ENCODE peak calls at places on chromosomes 12 and 14, in nine cellular contexts. One of them, this sample, is unnamed.

GRCh38 chr12:77999074-77999715 is 168.5 kb downstream of the NAV3 start:
- DNase-seq in putamen: no peak
- DNase-seq in activated T-helper 1 cell treated with anti-CD3 and anti-CD28 coated beads, Interleukin-2, amount 50 U/mL, for 16 hours: no peak
- DNase-seq in fibroblast of lung: no peak
- DNase-seq in stimulated activated CD4-positive, alpha-beta T cell treated with anti-CD3 and anti-CD28 coated beads, Interleukin-2, amount 100 ng/mL, for 24 hours: no peak
- DNase-seq in lung: no peak
- DNase-seq in C1 segment of cervical spinal cord: no peak
- DNase-seq in HFFc6: no peak
- DNase-seq in smooth muscle cell of the brain vasculature: no peak
- DNase-seq in this sample: no peak

GRCh38 chr14:54048311-54048710 is 91.7 kb upstream of the BMP4 start:
- DNase-seq in putamen: no peak
- DNase-seq in activated T-helper 1 cell treated with anti-CD3 and anti-CD28 coated beads, Interleukin-2, amount 50 U/mL, for 16 hours: no peak
- DNase-seq in fibroblast of lung: no peak
- DNase-seq in stimulated activated CD4-positive, alpha-beta T cell treated with anti-CD3 and anti-CD28 coated beads, Interleukin-2, amount 100 ng/mL, for 24 hours: no peak
- DNase-seq in lung: no peak
- DNase-seq in C1 segment of cervical spinal cord: no peak
- DNase-seq in HFFc6: no peak
- DNase-seq in smooth muscle cell of the brain vasculature: no peak
- DNase-seq in this sample: no peak

GRCh38 chr14:22982477-22983245 is at the start of gene AJUBA:
- DNase-seq in putamen: peak
- DNase-seq in activated T-helper 1 cell treated with anti-CD3 and anti-CD28 coated beads, Interleukin-2, amount 50 U/mL, for 16 hours: peak
- DNase-seq in fibroblast of lung: peak
- DNase-seq in stimulated activated CD4-positive, alpha-beta T cell treated with anti-CD3 and anti-CD28 coated beads, Interleukin-2, amount 100 ng/mL, for 24 hours: peak
- DNase-seq in lung: peak
- DNase-seq in C1 segment of cervical spinal cord: peak
- DNase-seq in HFFc6: peak
- DNase-seq in smooth muscle cell of the brain vasculature: no peak
- DNase-seq in this sample: peak

GRCh38 chr12:75994069-75994740 is 37.4 kb downstream of the PHLDA1 start:
- DNase-seq in putamen: no peak
- DNase-seq in activated T-helper 1 cell treated with anti-CD3 and anti-CD28 coated beads, Interleukin-2, amount 50 U/mL, for 16 hours: no peak
- DNase-seq in fibroblast of lung: no peak
- DNase-seq in stimulated activated CD4-positive, alpha-beta T cell treated with anti-CD3 and anti-CD28 coated beads, Interleukin-2, amount 100 ng/mL, for 24 hours: peak
- DNase-seq in lung: no peak
- DNase-seq in C1 segment of cervical spinal cord: no peak
- DNase-seq in HFFc6: no peak
- DNase-seq in smooth muscle cell of the brain vasculature: no peak
- DNase-seq in this sample: no peak

GRCh38 chr12:130162267-130162666 is at the start of gene FZD10:
- DNase-seq in putamen: no peak
- DNase-seq in activated T-helper 1 cell treated with anti-CD3 and anti-CD28 coated beads, Interleukin-2, amount 50 U/mL, for 16 hours: no peak
- DNase-seq in fibroblast of lung: no peak
- DNase-seq in stimulated activated CD4-positive, alpha-beta T cell treated with anti-CD3 and anti-CD28 coated beads, Interleukin-2, amount 100 ng/mL, for 24 hours: no peak
- DNase-seq in lung: no peak
- DNase-seq in C1 segment of cervical spinal cord: no peak
- DNase-seq in HFFc6: no peak
- DNase-seq in smooth muscle cell of the brain vasculature: no peak
- DNase-seq in this sample: no peak

GRCh38 chr12:112115259-112116045 is 6.9 kb upstream of the NAA25 start:
- DNase-seq in putamen: no peak
- DNase-seq in activated T-helper 1 cell treated with anti-CD3 and anti-CD28 coated beads, Interleukin-2, amount 50 U/mL, for 16 hours: no peak
- DNase-seq in fibroblast of lung: no peak
- DNase-seq in stimulated activated CD4-positive, alpha-beta T cell treated with anti-CD3 and anti-CD28 coated beads, Interleukin-2, amount 100 ng/mL, for 24 hours: no peak
- DNase-seq in lung: no peak
- DNase-seq in C1 segment of cervical spinal cord: no peak
- DNase-seq in HFFc6: no peak
- DNase-seq in smooth muscle cell of the brain vasculature: no peak
- DNase-seq in this sample: no peak

GRCh38 chr14:81062380-81062779 is 107.0 kb downstream of the TSHR start:
- DNase-seq in putamen: no peak
- DNase-seq in activated T-helper 1 cell treated with anti-CD3 and anti-CD28 coated beads, Interleukin-2, amount 50 U/mL, for 16 hours: no peak
- DNase-seq in fibroblast of lung: no peak
- DNase-seq in stimulated activated CD4-positive, alpha-beta T cell treated with anti-CD3 and anti-CD28 coated beads, Interleukin-2, amount 100 ng/mL, for 24 hours: no peak
- DNase-seq in lung: no peak
- DNase-seq in C1 segment of cervical spinal cord: no peak
- DNase-seq in HFFc6: no peak
- DNase-seq in smooth muscle cell of the brain vasculature: no peak
- DNase-seq in this sample: no peak

GRCh38 chr14:54699087-54699530 is 132.2 kb downstream of the SAMD4A start:
- DNase-seq in putamen: no peak
- DNase-seq in activated T-helper 1 cell treated with anti-CD3 and anti-CD28 coated beads, Interleukin-2, amount 50 U/mL, for 16 hours: no peak
- DNase-seq in fibroblast of lung: no peak
- DNase-seq in stimulated activated CD4-positive, alpha-beta T cell treated with anti-CD3 and anti-CD28 coated beads, Interleukin-2, amount 100 ng/mL, for 24 hours: no peak
- DNase-seq in lung: no peak
- DNase-seq in C1 segment of cervical spinal cord: no peak
- DNase-seq in HFFc6: no peak
- DNase-seq in smooth muscle cell of the brain vasculature: no peak
- DNase-seq in this sample: no peak

GRCh38 chr14:80231732-80232131 is 20.4 kb upstream of the DIO2 start:
- DNase-seq in putamen: no peak
- DNase-seq in activated T-helper 1 cell treated with anti-CD3 and anti-CD28 coated beads, Interleukin-2, amount 50 U/mL, for 16 hours: no peak
- DNase-seq in fibroblast of lung: peak
- DNase-seq in stimulated activated CD4-positive, alpha-beta T cell treated with anti-CD3 and anti-CD28 coated beads, Interleukin-2, amount 100 ng/mL, for 24 hours: no peak
- DNase-seq in lung: no peak
- DNase-seq in C1 segment of cervical spinal cord: no peak
- DNase-seq in HFFc6: no peak
- DNase-seq in smooth muscle cell of the brain vasculature: no peak
- DNase-seq in this sample: no peak

GRCh38 chr14:83006071-83006670 is 1472.5 kb upstream of the SEL1L start:
- DNase-seq in putamen: no peak
- DNase-seq in activated T-helper 1 cell treated with anti-CD3 and anti-CD28 coated beads, Interleukin-2, amount 50 U/mL, for 16 hours: no peak
- DNase-seq in fibroblast of lung: no peak
- DNase-seq in stimulated activated CD4-positive, alpha-beta T cell treated with anti-CD3 and anti-CD28 coated beads, Interleukin-2, amount 100 ng/mL, for 24 hours: no peak
- DNase-seq in lung: peak
- DNase-seq in C1 segment of cervical spinal cord: no peak
- DNase-seq in HFFc6: no peak
- DNase-seq in smooth muscle cell of the brain vasculature: no peak
- DNase-seq in this sample: no peak